ENCODE peak calls at places on chromosomes 6 and 20, in seven cellular contexts. One of them, this sample, is unnamed.

GRCh38 chr20:3580412-3580811 is 82.8 kb downstream of the GFRA4 start:
- DNase-seq in HepG2: no peak
- DNase-seq in spleen: no peak
- DNase-seq in stomach: no peak
- DNase-seq in sigmoid colon: no peak
- DNase-seq in GM12878: no peak
- DNase-seq in transverse colon: no peak
- DNase-seq in this sample: no peak

GRCh38 chr6:159992366-159992765 is 23.5 kb downstream of the IGF2R start:
- DNase-seq in spleen: no peak
- DNase-seq in sigmoid colon: no peak
- DNase-seq in HepG2: no peak
- DNase-seq in transverse colon: no peak
- DNase-seq in stomach: no peak
- DNase-seq in GM12878: no peak
- DNase-seq in this sample: no peak

GRCh38 chr6:819122-819521 is 126.2 kb upstream of the EXOC2 start:
- DNase-seq in sigmoid colon: no peak
- DNase-seq in GM12878: no peak
- DNase-seq in spleen: no peak
- DNase-seq in stomach: no peak
- DNase-seq in transverse colon: no peak
- DNase-seq in HepG2: peak
- DNase-seq in this sample: no peak

GRCh38 chr6:73290435-73290834 is 27.4 kb upstream of the KHDC1 start:
- DNase-seq in GM12878: no peak
- DNase-seq in sigmoid colon: no peak
- DNase-seq in stomach: no peak
- DNase-seq in HepG2: no peak
- DNase-seq in spleen: no peak
- DNase-seq in transverse colon: no peak
- DNase-seq in this sample: no peak

GRCh38 chr20:3237011-3237957 is 1.7 kb downstream of the SLC4A11 start:
- DNase-seq in transverse colon: no peak
- DNase-seq in spleen: no peak
- DNase-seq in HepG2: no peak
- DNase-seq in sigmoid colon: no peak
- DNase-seq in GM12878: no peak
- DNase-seq in stomach: no peak
- DNase-seq in this sample: no peak

GRCh38 chr6:107666084-107666981 is 157.8 kb downstream of the SCML4 start:
- DNase-seq in HepG2: peak
- DNase-seq in spleen: no peak
- DNase-seq in stomach: no peak
- DNase-seq in sigmoid colon: no peak
- DNase-seq in transverse colon: no peak
- DNase-seq in GM12878: no peak
- DNase-seq in this sample: peak

GRCh38 chr6:131789219-131789618 is 18.6 kb upstream of the ENPP1 start:
- DNase-seq in HepG2: no peak
- DNase-seq in stomach: no peak
- DNase-seq in sigmoid colon: no peak
- DNase-seq in spleen: no peak
- DNase-seq in GM12878: no peak
- DNase-seq in transverse colon: no peak
- DNase-seq in this sample: no peak

GRCh38 chr6:97240222-97240621 is 42.8 kb downstream of the MMS22L start:
- DNase-seq in sigmoid colon: no peak
- DNase-seq in GM12878: no peak
- DNase-seq in spleen: no peak
- DNase-seq in stomach: no peak
- DNase-seq in HepG2: no peak
- DNase-seq in transverse colon: no peak
- DNase-seq in this sample: no peak

GRCh38 chr20:19807901-19808300 is 49.8 kb downstream of the RIN2 start:
- DNase-seq in GM12878: no peak
- DNase-seq in spleen: no peak
- DNase-seq in HepG2: no peak
- DNase-seq in stomach: no peak
- DNase-seq in transverse colon: no peak
- DNase-seq in sigmoid colon: peak
- DNase-seq in this sample: no peak

GRCh38 chr6:27891300-27891913 is 20.8 kb downstream of the OR2B2 start:
- DNase-seq in transverse colon: no peak
- DNase-seq in sigmoid colon: no peak
- DNase-seq in spleen: no peak
- DNase-seq in GM12878: no peak
- DNase-seq in HepG2: no peak
- DNase-seq in stomach: no peak
- DNase-seq in this sample: no peak

GRCh38 chr6:27889275-27889627 is 22.9 kb downstream of the OR2B2 start:
- DNase-seq in stomach: no peak
- DNase-seq in spleen: no peak
- DNase-seq in sigmoid colon: no peak
- DNase-seq in HepG2: no peak
- DNase-seq in GM12878: no peak
- DNase-seq in transverse colon: no peak
- DNase-seq in this sample: no peak

GRCh38 chr6:27892596-27893058 is 19.6 kb downstream of the OR2B2 start:
- DNase-seq in GM12878: no peak
- DNase-seq in spleen: no peak
- DNase-seq in stomach: no peak
- DNase-seq in HepG2: no peak
- DNase-seq in transverse colon: no peak
- DNase-seq in sigmoid colon: no peak
- DNase-seq in this sample: no peak

GRCh38 chr6:27889628-27890315 is 22.4 kb downstream of the OR2B2 start:
- DNase-seq in spleen: no peak
- DNase-seq in transverse colon: no peak
- DNase-seq in GM12878: no peak
- DNase-seq in sigmoid colon: no peak
- DNase-seq in stomach: no peak
- DNase-seq in HepG2: no peak
- DNase-seq in this sample: no peak

DNA sequence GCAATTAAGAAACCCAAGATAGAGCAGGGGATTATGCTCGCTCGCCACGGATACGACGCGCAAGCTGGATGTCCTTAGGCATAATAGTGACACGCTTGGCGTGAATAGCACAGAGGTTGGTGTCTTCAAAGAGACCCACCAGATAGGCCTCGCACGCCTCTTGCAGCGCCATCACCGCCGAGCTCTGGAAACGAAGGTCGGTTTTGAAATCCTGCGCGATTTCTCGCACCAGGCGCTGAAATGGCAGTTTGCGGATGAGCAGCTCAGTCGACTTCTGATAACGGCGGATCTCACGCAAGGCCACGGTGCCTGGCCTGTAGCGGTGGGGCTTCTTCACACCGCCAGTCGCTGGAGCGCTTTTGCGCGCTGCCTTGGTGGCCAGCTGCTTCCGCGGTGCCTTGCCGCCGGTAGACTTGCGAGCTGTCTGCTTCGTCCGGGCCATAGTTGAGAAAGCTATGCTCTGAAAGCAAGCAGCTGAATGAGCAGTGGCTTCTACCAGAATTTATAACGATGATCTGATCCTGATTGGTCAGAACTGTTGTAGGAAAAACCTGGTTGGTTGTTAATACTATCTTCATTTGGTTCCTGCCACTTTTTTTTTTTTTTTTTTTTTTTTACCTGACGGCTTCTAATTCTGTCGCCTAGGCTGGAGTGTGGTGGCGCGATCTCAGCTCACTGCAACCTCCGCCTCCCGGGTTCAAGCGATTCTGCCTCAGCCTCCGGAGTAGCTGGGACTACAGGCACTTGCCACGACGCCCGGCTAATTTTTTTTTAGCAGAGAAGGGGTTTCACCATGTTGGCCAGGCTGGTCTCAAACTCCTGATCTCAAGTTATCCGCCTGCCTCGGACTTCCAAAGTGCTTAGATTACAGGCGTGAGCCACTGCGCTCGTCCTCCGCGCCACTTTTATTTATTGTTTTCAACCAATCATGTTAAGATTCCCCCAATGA is 21.6 kb downstream of the OR2B2 start:
- DNase-seq in sigmoid colon: no peak
- DNase-seq in HepG2: no peak
- DNase-seq in transverse colon: peak
- DNase-seq in stomach: peak
- DNase-seq in spleen: peak
- DNase-seq in GM12878: peak
- DNase-seq in this sample: peak
- TF ChIP-seq POLR2A in sigmoid colon: peak
- TF ChIP-seq POLR2A in HepG2: no peak
- TF ChIP-seq POLR2A in transverse colon: peak
- TF ChIP-seq POLR2A in stomach: no peak
- TF ChIP-seq POLR2A in spleen: peak
- TF ChIP-seq POLR2A in GM12878: peak
- TF ChIP-seq POLR2A in this sample: peak

DNA sequence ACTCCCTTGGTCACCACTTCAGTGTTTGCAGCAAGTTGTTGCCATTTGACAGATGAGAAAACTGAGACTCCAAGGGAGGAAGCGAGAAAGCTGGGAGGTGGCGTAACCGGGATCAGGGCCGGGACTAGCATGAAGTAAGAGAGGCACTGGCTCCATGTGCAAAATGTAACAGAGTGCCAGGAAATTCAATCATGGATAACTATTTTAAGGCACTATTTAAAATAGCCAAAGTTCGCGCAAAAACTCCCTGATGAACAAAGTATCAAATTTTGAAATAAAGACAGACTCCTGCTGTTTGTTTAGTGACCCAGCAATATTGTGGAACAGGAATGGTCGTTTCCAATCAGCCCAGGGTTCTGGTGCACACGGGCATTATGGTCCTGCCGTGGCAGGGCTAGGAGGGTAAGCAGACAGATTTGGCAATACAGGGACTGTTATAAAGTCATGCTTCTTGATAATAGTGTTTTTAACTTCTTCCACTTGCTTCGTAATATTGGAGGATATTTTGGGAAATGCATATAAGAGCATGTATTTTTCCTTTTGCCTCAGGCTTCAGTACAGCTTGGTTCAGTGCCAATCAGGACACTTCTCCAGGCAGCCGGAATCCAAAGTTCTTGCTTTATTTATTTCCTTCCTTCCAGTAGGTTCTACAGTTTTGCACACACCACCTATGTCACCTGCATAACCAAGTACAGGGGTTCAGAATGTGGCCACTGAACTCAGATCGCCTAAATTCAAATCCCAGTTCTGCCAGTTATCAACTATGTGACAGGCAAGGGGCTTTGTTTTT is 141.6 kb downstream of the EYA2 start:
- DNase-seq in transverse colon: no peak
- DNase-seq in spleen: no peak
- DNase-seq in GM12878: no peak
- DNase-seq in stomach: no peak
- DNase-seq in HepG2: no peak
- DNase-seq in sigmoid colon: no peak
- DNase-seq in this sample: no peak
- TF ChIP-seq CTCF in transverse colon: no peak
- TF ChIP-seq CTCF in spleen: no peak
- TF ChIP-seq CTCF in GM12878: no peak
- TF ChIP-seq CTCF in stomach: no peak
- TF ChIP-seq CTCF in HepG2: no peak
- TF ChIP-seq CTCF in sigmoid colon: no peak
- TF ChIP-seq CTCF in this sample: no peak

GRCh38 chr6:33692760-33693158 is 18.7 kb downstream of the UQCC2 start:
- DNase-seq in stomach: peak
- DNase-seq in spleen: peak
- DNase-seq in sigmoid colon: no peak
- DNase-seq in HepG2: no peak
- DNase-seq in transverse colon: peak
- DNase-seq in GM12878: no peak
- DNase-seq in this sample: no peak
- TF ChIP-seq POLR2AphosphoS5 in stomach: peak
- TF ChIP-seq POLR2AphosphoS5 in spleen: peak
- TF ChIP-seq POLR2AphosphoS5 in sigmoid colon: no peak
- TF ChIP-seq POLR2AphosphoS5 in HepG2: no peak
- TF ChIP-seq POLR2AphosphoS5 in transverse colon: no peak
- TF ChIP-seq POLR2AphosphoS5 in GM12878: no peak
- TF ChIP-seq POLR2AphosphoS5 in this sample: no peak

GRCh38 chr20:35363190-35363589 is 48.6 kb downstream of the UQCC1 start:
- DNase-seq in spleen: no peak
- DNase-seq in stomach: no peak
- DNase-seq in sigmoid colon: no peak
- DNase-seq in HepG2: no peak
- DNase-seq in GM12878: no peak
- DNase-seq in transverse colon: no peak
- DNase-seq in this sample: no peak

GRCh38 chr20:35370751-35371150 is 41.0 kb downstream of the UQCC1 start:
- DNase-seq in stomach: no peak
- DNase-seq in spleen: no peak
- DNase-seq in GM12878: no peak
- DNase-seq in transverse colon: no peak
- DNase-seq in sigmoid colon: no peak
- DNase-seq in HepG2: no peak
- DNase-seq in this sample: no peak

GRCh38 chr20:35369804-35370203 is 42.0 kb downstream of the UQCC1 start:
- DNase-seq in sigmoid colon: no peak
- DNase-seq in HepG2: peak
- DNase-seq in stomach: no peak
- DNase-seq in GM12878: no peak
- DNase-seq in spleen: no peak
- DNase-seq in transverse colon: no peak
- DNase-seq in this sample: no peak

DNA sequence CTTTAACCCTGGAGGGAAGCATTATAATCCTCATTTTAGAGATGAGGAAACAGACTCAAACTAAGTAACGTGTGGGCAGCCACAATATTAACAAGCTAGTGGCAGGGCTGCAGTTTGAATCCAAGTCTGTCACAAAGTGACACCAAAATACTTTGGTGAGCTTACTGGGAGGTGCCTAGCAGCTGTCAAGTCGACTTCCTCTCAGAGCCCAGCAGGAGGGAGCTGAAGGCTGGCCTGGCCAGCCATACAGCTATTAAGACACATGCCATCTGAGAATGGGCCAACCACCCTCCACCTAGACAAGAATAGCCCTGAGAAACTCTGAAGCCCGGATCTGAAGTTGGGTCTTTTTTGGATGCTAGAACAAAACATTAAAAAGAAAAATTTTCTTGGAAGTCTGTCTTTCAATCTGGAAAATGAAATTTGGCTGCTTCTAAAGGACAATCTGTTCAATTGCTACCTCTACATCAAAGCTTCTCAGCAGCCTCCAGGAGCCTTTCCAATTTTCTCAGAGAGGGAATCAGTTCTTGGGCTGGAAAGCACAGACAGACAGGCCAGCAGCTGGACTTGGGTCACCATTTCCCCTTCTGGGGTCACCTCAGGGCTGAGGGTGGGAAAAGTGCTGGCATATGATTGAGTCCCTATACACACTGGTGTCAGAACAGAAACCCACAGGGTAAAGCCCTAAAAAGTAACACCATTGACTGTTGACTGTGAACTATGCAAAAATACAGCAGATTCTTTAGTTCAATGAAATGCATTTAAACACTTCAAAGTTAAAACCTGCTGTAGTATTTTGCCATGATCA is 43.0 kb downstream of the UQCC1 start:
- DNase-seq in spleen: no peak
- DNase-seq in stomach: no peak
- DNase-seq in sigmoid colon: no peak
- DNase-seq in HepG2: no peak
- DNase-seq in transverse colon: no peak
- DNase-seq in GM12878: no peak
- DNase-seq in this sample: no peak
- TF ChIP-seq POLR2A in spleen: no peak
- TF ChIP-seq POLR2A in stomach: no peak
- TF ChIP-seq POLR2A in sigmoid colon: no peak
- TF ChIP-seq POLR2A in HepG2: no peak
- TF ChIP-seq POLR2A in transverse colon: no peak
- TF ChIP-seq POLR2A in GM12878: no peak
- TF ChIP-seq POLR2A in this sample: no peak

This sample was measured in prostate gland.